ENCODE peak calls at places on chromosome 11, in nine cellular contexts. T is stimulated activated CD4-positive, alpha-beta T cell treated with anti-CD3 and anti-CD28 coated beads, TNF-alpha, amount 100 ng/mL, for 48 hours; L is GM18507; A is GM12891; X is cardiac fibroblast; D is amygdala; G is RPMI8226; M is fibroblast of the aortic adventitia; C is mammary epithelial cell. K is an unnamed sample.

GRCh38 chr11:20363500-20364411 is at the start of gene HTATIP2:
- DNase-seq in A (peak; percentile 76), X (peak; percentile 63), D (peak; percentile 68), T (no peak), C (peak; percentile 49), G (peak; percentile 73), M (peak; percentile 57), L (peak; percentile 58), K (no peak)

GRCh38 chr11:61912991-61913698 is 4.2 kb downstream of the RAB3IL1 start:
- DNase-seq in M (no peak), C (no peak), T (no peak), L (no peak), G (no peak), X (no peak), A (no peak), D (no peak), K (no peak)

GRCh38 chr11:64334764-64335741 is 5.0 kb upstream of the CCDC88B start:
- DNase-seq in D (no peak), A (peak; percentile 90), L (peak; percentile 80), M (peak; percentile 94), X (peak; percentile 95), C (peak; percentile 99), G (peak; percentile 54), T (no peak), K (peak; percentile 91)

GRCh38 chr11:114197799-114198500 is 98.2 kb upstream of the NNMT start:
- DNase-seq in L (no peak), T (no peak), C (peak; percentile 14), X (peak; percentile 99), G (no peak), D (no peak), M (peak; percentile 86), A (no peak), K (no peak)

GRCh38 chr11:45886816-45887520 is 1.5 kb downstream of the MAPK8IP1 start:
- DNase-seq in M (no peak), A (no peak), L (no peak), G (no peak), C (no peak), T (no peak), X (no peak), D (no peak), K (no peak)

GRCh38 chr11:134014502-134014901 is 54.4 kb upstream of the JAM3 start:
- DNase-seq in D (no peak), L (no peak), G (no peak), A (no peak), T (no peak), C (no peak), X (no peak), M (no peak), K (no peak)

GRCh38 chr11:33778682-33779081 is 4.4 kb upstream of the FBXO3 start:
- DNase-seq in D (no peak), C (no peak), G (no peak), L (no peak), T (no peak), X (peak; percentile 69), A (no peak), M (peak; percentile 85), K (no peak)

GRCh38 chr11:107682182-107682971 is 29.5 kb downstream of the SLN start:
- DNase-seq in T (no peak), D (no peak), L (no peak), M (no peak), G (no peak), A (no peak), X (no peak), C (peak; percentile 56), K (no peak)

GRCh38 chr11:44870142-44870541 is 80.5 kb downstream of the TP53I11 start:
- DNase-seq in T (no peak), D (no peak), X (no peak), C (no peak), M (no peak), G (no peak), L (no peak), A (no peak), K (no peak)

GRCh38 chr11:68691402-68691784 is 7.0 kb downstream of the GAL start:
- DNase-seq in L (no peak), T (no peak), G (no peak), C (no peak), M (no peak), A (no peak), D (no peak), X (no peak), K (no peak)